ENCODE peak calls at places on chromosomes 16 and 17, in four cellular contexts. P is OCI-LY7, G is H9, T is lower lobe of right lung. O is an unnamed sample.

GRCh38 chr17:55281592-55282378 is 17.0 kb downstream of the HLF start:
- DNase-seq in P (no peak), G (no peak), T (no peak), O (no peak)

GRCh38 chr16:3754304-3754703 is 37.0 kb upstream of the TRAP1 start:
- DNase-seq in P (no peak), G (no peak), T (no peak), O (no peak)

GRCh38 chr16:30997000-30997886 is 12.2 kb downstream of the HSD3B7 start:
- DNase-seq in P (peak; percentile 79), G (peak; percentile 92), T (peak; percentile 86), O (peak; percentile 29)

GRCh38 chr17:63842173-63842539 is 329 bp downstream of the SMARCD2 start:
- DNase-seq in P (no peak), G (no peak), T (peak; percentile 70), O (peak; percentile 53)

GRCh38 chr17:70169707-70170597 is 620 bp downstream of the KCNJ2 start:
- DNase-seq in P (no peak), G (no peak), T (no peak), O (no peak)

GRCh38 chr17:12995106-12995895 is 22.5 kb downstream of the ELAC2 start:
- DNase-seq in P (no peak), G (no peak), T (no peak), O (no peak)

GRCh38 chr17:9431620-9432019 is 144.0 kb downstream of the STX8 start:
- DNase-seq in P (no peak), G (no peak), T (no peak), O (no peak)

GRCh38 chr16:46573008-46573833 is 48.0 kb downstream of the SHCBP1 start:
- DNase-seq in P (no peak), G (peak; percentile 41), T (no peak), O (no peak)

GRCh38 chr16:4689864-4690704 is 3.3 kb upstream of the NUDT16L1 start:
- DNase-seq in P (no peak), G (no peak), T (no peak), O (no peak)

GRCh38 chr17:10099051-10099571 is 99.3 kb downstream of the GAS7 start:
- DNase-seq in P (no peak), G (no peak), T (no peak), O (no peak)

GRCh38 chr16:75224683-75225082 is 5.9 kb downstream of the CTRB1 start:
- DNase-seq in P (no peak), G (peak; percentile 29), T (no peak), O (no peak)

GRCh38 chr17:32658470-32659418 is 172.0 kb downstream of the CDK5R1 start:
- DNase-seq in P (no peak), G (no peak), T (no peak), O (no peak)

GRCh38 chr17:29066053-29066452 is 23.1 kb downstream of the PIPOX start:
- DNase-seq in P (no peak), G (no peak), T (no peak), O (no peak)

GRCh38 chr17:77728022-77728671 is 230.4 kb upstream of the TNRC6C start:
- DNase-seq in P (peak; percentile 44), G (peak; percentile 50), T (no peak), O (no peak)

GRCh38 chr17:69327060-69327831 is at the start of gene ABCA5:
- DNase-seq in P (peak; percentile 98), G (peak; percentile 95), T (peak; percentile 93), O (peak; percentile 81)

GRCh38 chr17:57486978-57487377 is 230.7 kb downstream of the MSI2 start:
- DNase-seq in P (no peak), G (no peak), T (no peak), O (peak; percentile 40)

GRCh38 chr17:77437017-77437416 is 296.2 kb downstream of the SEC14L1 start:
- DNase-seq in P (peak; percentile 51), G (no peak), T (no peak), O (no peak)

GRCh38 chr16:53642094-53642493 is 61.6 kb downstream of the RPGRIP1L start:
- DNase-seq in P (no peak), G (no peak), T (no peak), O (no peak)

GRCh38 chr16:53643474-53643873 is 60.2 kb downstream of the RPGRIP1L start:
- DNase-seq in P (no peak), G (no peak), T (no peak), O (no peak)
- H3K27ac ChIP-seq in P (no peak overlapping the region), G (no peak overlapping the region), T (no peak overlapping the region), O (no peak overlapping the region)

GRCh38 chr16:52251495-52251894 is 295.4 kb downstream of the TOX3 start:
- DNase-seq in P (no peak), G (no peak), T (no peak), O (no peak)
- H3K27ac ChIP-seq in P (no peak overlapping the region), G (peak overlapping the region; percentile 51), T (no peak overlapping the region), O (peak overlapping the region; percentile 44)

GRCh38 chr17:60678118-60678444 is 430 bp downstream of the BCAS3 start:
- DNase-seq in P (no peak), G (no peak), T (no peak), O (no peak)

GRCh38 chr17:60679287-60679686 is 1.6 kb downstream of the BCAS3 start:
- DNase-seq in P (no peak), G (no peak), T (no peak), O (no peak)

GRCh38 chr17:60677308-60678117 is at the start of gene BCAS3:
- DNase-seq in P (peak; percentile 98), G (peak; percentile 100), T (peak; percentile 98), O (peak; percentile 99)

GRCh38 chr17:60676758-60677307 is 818 bp upstream of the BCAS3 start:
- DNase-seq in P (no peak), G (no peak), T (no peak), O (no peak)

DNA sequence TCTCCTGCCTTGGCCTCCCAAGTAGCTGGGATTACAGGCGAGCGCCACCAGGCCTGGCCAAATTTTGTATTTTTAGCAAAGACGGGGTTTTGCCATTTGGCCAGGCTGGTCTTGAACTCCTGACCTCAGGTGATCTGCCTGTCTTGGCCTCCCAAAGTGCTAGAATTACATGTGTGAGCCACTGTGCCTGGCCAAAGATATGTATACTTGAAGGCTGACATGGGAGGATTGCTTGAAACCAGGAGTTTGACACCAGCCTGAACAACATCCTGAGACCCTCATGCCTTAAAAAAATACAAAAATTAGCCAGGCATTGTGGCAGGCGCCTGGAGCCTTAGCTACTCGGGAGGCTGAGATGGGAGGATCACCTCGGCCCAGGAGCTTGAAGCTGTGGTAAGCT is 3.1 kb downstream of the BCAS3 start:
- DNase-seq in P (no peak), G (no peak), T (no peak), O (no peak)
- H3K27ac ChIP-seq in P (no peak overlapping the region), G (no peak overlapping the region), T (no peak overlapping the region), O (no peak overlapping the region)

GRCh38 chr16:69924777-69925191 is 26.4 kb upstream of the CLEC18A start:
- DNase-seq in P (no peak), G (no peak), T (no peak), O (no peak)
- H3K27ac ChIP-seq in P (no peak overlapping the region), G (no peak overlapping the region), T (peak overlapping the region; percentile 56), O (peak overlapping the region; percentile 14)

GRCh38 chr16:12793120-12793889 is 10.4 kb downstream of the CPPED1 start:
- DNase-seq in P (no peak), G (peak; percentile 66), T (no peak), O (no peak)

GRCh38 chr16:12798846-12799245 is 4.8 kb downstream of the CPPED1 start:
- DNase-seq in P (no peak), G (no peak), T (no peak), O (no peak)

GRCh38 chr16:12798171-12798570 is 5.5 kb downstream of the CPPED1 start:
- DNase-seq in P (no peak), G (no peak), T (no peak), O (no peak)

GRCh38 chr16:12794486-12795399 is 8.9 kb downstream of the CPPED1 start:
- DNase-seq in P (peak; percentile 48), G (no peak), T (no peak), O (no peak)

GRCh38 chr16:12796498-12796897 is 7.2 kb downstream of the CPPED1 start:
- DNase-seq in P (no peak), G (no peak), T (no peak), O (no peak)
- H3K27ac ChIP-seq in P (no peak overlapping the region), G (no peak overlapping the region), T (no peak overlapping the region), O (no peak overlapping the region)

GRCh38 chr16:56764835-56765234 is 34.9 kb downstream of the NUP93 start:
- DNase-seq in P (no peak), G (no peak), T (no peak), O (no peak)
- H3K27ac ChIP-seq in P (no peak overlapping the region), G (no peak overlapping the region), T (no peak overlapping the region), O (no peak overlapping the region)

GRCh38 chr16:24829153-24829552 is 16.6 kb upstream of the SLC5A11 start:
- DNase-seq in P (no peak), G (no peak), T (no peak), O (no peak)
- H3K27ac ChIP-seq in P (no peak overlapping the region), G (no peak overlapping the region), T (no peak overlapping the region), O (no peak overlapping the region)

DNA sequence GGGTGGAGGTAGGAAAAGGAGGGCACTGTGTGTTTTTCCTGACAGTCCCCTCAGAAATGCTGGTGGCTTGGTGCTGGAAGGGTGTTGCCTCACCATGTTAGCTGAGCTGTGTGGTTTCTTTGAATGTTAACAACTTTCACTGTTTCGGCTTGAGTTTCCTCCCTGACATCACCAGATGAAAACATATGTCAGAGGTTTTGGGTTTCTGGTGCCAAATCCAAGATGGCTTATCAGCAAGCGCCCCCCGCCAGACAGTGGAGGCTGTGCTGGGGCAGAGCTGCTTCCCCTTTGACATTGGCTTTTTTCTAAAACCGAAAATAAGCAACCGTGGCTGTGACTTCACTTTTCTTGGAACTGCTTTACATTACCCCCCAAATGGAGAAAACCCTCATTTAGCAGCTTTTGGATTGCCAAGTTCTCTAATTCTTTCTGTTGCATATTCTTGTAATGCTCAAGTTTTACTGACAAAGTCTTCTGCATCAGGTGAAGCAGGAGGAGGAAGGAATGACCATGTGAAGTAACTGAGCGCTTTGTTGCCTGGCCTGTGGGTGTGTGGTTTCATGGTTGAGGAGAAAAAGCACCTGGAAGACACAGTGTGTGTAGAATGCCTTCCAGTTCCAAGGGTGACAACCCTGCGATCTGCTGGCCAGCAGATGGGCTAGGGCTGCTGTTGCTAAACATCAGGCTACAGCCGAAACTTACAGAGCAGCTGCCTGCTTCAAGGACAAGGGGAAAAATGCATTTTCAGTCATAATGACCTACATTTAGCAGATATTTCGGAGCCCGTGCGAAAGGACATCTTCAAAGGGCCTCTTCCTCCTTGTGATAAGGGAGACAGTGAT is 9.7 kb downstream of the RMI2 start:
- DNase-seq in P (peak; percentile 87), G (no peak), T (peak; percentile 56), O (no peak)
- H3K27ac ChIP-seq in P (peak overlapping the region; percentile 91), G (no peak overlapping the region), T (peak overlapping the region; percentile 9), O (no peak overlapping the region)

GRCh38 chr16:72093448-72094265 is at the start of the genes DHX38 and TXNL4B:
- DNase-seq in P (peak; percentile 98), G (peak; percentile 99), T (peak; percentile 95), O (peak; percentile 97)
- H3K27ac ChIP-seq in P (peak within 1 kb of the TSS; percentile 64), G (no peak within 1 kb of the TSS), T (peak within 1 kb of the TSS; percentile 94), O (peak within 1 kb of the TSS; percentile 87)